ENCODE peak calls at places on chromosomes 6 and 20, in six cellular contexts. U, Q, W, O, L and T are unnamed samples.

GRCh38 chr6:113858067-113858604 is 991 bp downstream of the MARCKS start:
- DNase-seq in U (no peak), Q (peak), W (peak), O (peak), L (no peak), T (peak)

GRCh38 chr6:70423189-70424133 is 10.2 kb downstream of the FAM135A start:
- DNase-seq in U (no peak), Q (no peak), W (no peak), O (no peak), L (no peak), T (no peak)

GRCh38 chr6:37127961-37128862 is 41.7 kb upstream of the PIM1 start:
- DNase-seq in U (no peak), Q (peak), W (peak), O (peak), L (no peak), T (no peak)

GRCh38 chr20:33835773-33836172 is 24.6 kb downstream of the CHMP4B start:
- DNase-seq in U (no peak), Q (no peak), W (peak), O (no peak), L (no peak), T (no peak)

GRCh38 chr6:33147807-33148666 is 44.2 kb downstream of the COL11A2 start:
- DNase-seq in U (no peak), Q (no peak), W (peak), O (peak), L (no peak), T (peak)

GRCh38 chr6:148671085-148671484 is 75.7 kb upstream of the UST start:
- DNase-seq in U (no peak), Q (no peak), W (peak), O (no peak), L (no peak), T (no peak)

GRCh38 chr6:141988954-141989705 is 143.6 kb upstream of the GJE1 start:
- DNase-seq in U (peak), Q (peak), W (peak), O (peak), L (peak), T (peak)

GRCh38 chr6:55822815-55823214 is 52.6 kb downstream of the BMP5 start:
- DNase-seq in U (no peak), Q (no peak), W (no peak), O (no peak), L (no peak), T (no peak)

GRCh38 chr6:149854532-149854931 is 9.6 kb downstream of the LRP11 start:
- DNase-seq in U (no peak), Q (no peak), W (no peak), O (no peak), L (no peak), T (no peak)

GRCh38 chr6:16244446-16244845 is 6.1 kb downstream of the GMPR start:
- DNase-seq in U (no peak), Q (peak), W (no peak), O (no peak), L (no peak), T (no peak)

GRCh38 chr6:10585232-10585887 is 64.2 kb downstream of the GCNT2 start:
- DNase-seq in U (no peak), Q (no peak), W (peak), O (no peak), L (no peak), T (no peak)

GRCh38 chr20:48632017-48632824 is 195.6 kb downstream of the PREX1 start:
- DNase-seq in U (no peak), Q (no peak), W (no peak), O (no peak), L (no peak), T (no peak)

GRCh38 chr20:64142546-64142945 is 21.7 kb upstream of the MYT1 start:
- DNase-seq in U (no peak), Q (no peak), W (no peak), O (peak), L (peak), T (no peak)

GRCh38 chr6:148999921-149000589 is 253.2 kb downstream of the UST start:
- DNase-seq in U (no peak), Q (peak), W (no peak), O (peak), L (no peak), T (no peak)

GRCh38 chr6:168147205-168147738 is 68.3 kb upstream of the FRMD1 start:
- DNase-seq in U (no peak), Q (no peak), W (peak), O (no peak), L (peak), T (no peak)

GRCh38 chr6:156593893-156594292 is 183.3 kb upstream of the ARID1B start:
- DNase-seq in U (no peak), Q (no peak), W (no peak), O (no peak), L (no peak), T (no peak)

GRCh38 chr20:1737134-1737533 is 79.6 kb upstream of the SIRPG start:
- DNase-seq in U (no peak), Q (no peak), W (no peak), O (no peak), L (no peak), T (no peak)

GRCh38 chr6:158769228-158769627 is 49.9 kb downstream of the EZR start:
- DNase-seq in U (no peak), Q (no peak), W (no peak), O (no peak), L (no peak), T (no peak)

GRCh38 chr6:117555262-117555849 is 47.0 kb downstream of the GOPC start:
- DNase-seq in U (no peak), Q (no peak), W (peak), O (no peak), L (no peak), T (no peak)

GRCh38 chr6:2816158-2816557 is 25.5 kb downstream of the SERPINB1 start:
- DNase-seq in U (no peak), Q (no peak), W (no peak), O (no peak), L (no peak), T (no peak)

GRCh38 chr6:145469021-145469420 is 266.3 kb downstream of the EPM2A start:
- DNase-seq in U (no peak), Q (no peak), W (no peak), O (no peak), L (no peak), T (no peak)

GRCh38 chr6:83270971-83271714 is 78.0 kb downstream of the RWDD2A start:
- DNase-seq in U (no peak), Q (no peak), W (no peak), O (peak), L (no peak), T (no peak)

GRCh38 chr6:159125977-159126376 is 43.2 kb upstream of the FNDC1 start:
- DNase-seq in U (no peak), Q (no peak), W (no peak), O (no peak), L (no peak), T (no peak)

GRCh38 chr6:149437212-149437611 is 37.1 kb downstream of the SUMO4 start:
- DNase-seq in U (no peak), Q (no peak), W (no peak), O (no peak), L (no peak), T (no peak)

GRCh38 chr6:79307321-79308036 is 73.0 kb upstream of the HMGN3 start:
- DNase-seq in U (no peak), Q (no peak), W (no peak), O (no peak), L (no peak), T (no peak)

GRCh38 chr6:125884656-125885055 is 71.9 kb upstream of the HINT3 start:
- DNase-seq in U (no peak), Q (no peak), W (no peak), O (no peak), L (no peak), T (no peak)

GRCh38 chr6:447381-448165 is 56.0 kb downstream of the IRF4 start:
- DNase-seq in U (peak), Q (no peak), W (no peak), O (no peak), L (no peak), T (no peak)

GRCh38 chr6:149716181-149716580 is 1.7 kb downstream of the LATS1 start:
- DNase-seq in U (no peak), Q (no peak), W (no peak), O (no peak), L (no peak), T (no peak)

GRCh38 chr20:17533396-17533795 is 2.2 kb upstream of the BFSP1 start:
- DNase-seq in U (no peak), Q (peak), W (peak), O (peak), L (no peak), T (no peak)

GRCh38 chr6:161135695-161136591 is 137.9 kb downstream of the AGPAT4 start:
- DNase-seq in U (no peak), Q (no peak), W (peak), O (no peak), L (no peak), T (no peak)